ENCODE peak calls at places on chromosomes 4 and X, in ten cellular contexts. S, J, W, B, K, U, C, M, H and P are unnamed samples.
A peak's percentile ranks its signal among the peaks of the same experiment; 100 is the strongest.

GRCh38 chr4:2079006-2079405 is 19.9 kb downstream of the NAT8L start:
- DNase-seq in S (no peak), J (no peak), W (no peak), B (no peak), K (no peak), U (no peak), C (no peak), M (no peak), H (no peak), P (peak; percentile 34)

GRCh38 chrX:134025986-134026731 is 40.8 kb upstream of the GPC3 start:
- DNase-seq in S (no peak), J (no peak), W (no peak), B (peak; percentile 63), K (no peak), U (no peak), C (no peak), M (no peak), H (no peak), P (no peak)

GRCh38 chr4:91754716-91755115 is 549.0 kb upstream of the GRID2 start:
- DNase-seq in S (no peak), J (no peak), W (no peak), B (no peak), K (no peak), U (no peak), C (no peak), M (no peak), H (no peak), P (no peak)

GRCh38 chr4:78629991-78630541 is 78.5 kb downstream of the ANXA3 start:
- DNase-seq in S (no peak), J (peak; percentile 61), W (no peak), B (no peak), K (no peak), U (no peak), C (no peak), M (peak; percentile 51), H (no peak), P (no peak)

GRCh38 chr4:15738877-15739276 is 36.0 kb downstream of the BST1 start:
- DNase-seq in S (no peak), J (no peak), W (no peak), B (no peak), K (no peak), U (no peak), C (no peak), M (no peak), H (no peak), P (no peak)

GRCh38 chr4:8066336-8066931 is 92.2 kb downstream of the ABLIM2 start:
- DNase-seq in S (no peak), J (no peak), W (no peak), B (no peak), K (no peak), U (no peak), C (no peak), M (no peak), H (no peak), P (no peak)

GRCh38 chr4:114281561-114281960 is 302.1 kb upstream of the ARSJ start:
- DNase-seq in S (no peak), J (no peak), W (no peak), B (no peak), K (peak; percentile 71), U (no peak), C (no peak), M (no peak), H (no peak), P (no peak)

GRCh38 chrX:22803353-22803752 is 196.4 kb upstream of the DDX53 start:
- DNase-seq in S (no peak), J (no peak), W (no peak), B (no peak), K (no peak), U (no peak), C (no peak), M (no peak), H (no peak), P (no peak)

GRCh38 chr4:105619193-105619931 is 66.9 kb downstream of the ARHGEF38 start:
- DNase-seq in S (peak; percentile 51), J (peak; percentile 86), W (no peak), B (no peak), K (peak; percentile 15), U (no peak), C (peak; percentile 71), M (peak; percentile 77), H (no peak), P (peak; percentile 89)

GRCh38 chrX:24148535-24149345 is 789 bp upstream of the ZFX start:
- DNase-seq in S (peak; percentile 16), J (no peak), W (no peak), B (no peak), K (peak; percentile 42), U (no peak), C (no peak), M (no peak), H (peak; percentile 43), P (no peak)

GRCh38 chr4:187235456-187236170 is 512.0 kb upstream of the FAT1 start:
- DNase-seq in S (no peak), J (no peak), W (no peak), B (no peak), K (no peak), U (no peak), C (no peak), M (no peak), H (no peak), P (no peak)

GRCh38 chrX:136635235-136635634 is 12.7 kb upstream of the CD40LG start:
- DNase-seq in S (no peak), J (no peak), W (no peak), B (no peak), K (no peak), U (no peak), C (no peak), M (no peak), H (no peak), P (no peak)

GRCh38 chr4:47606482-47606881 is 121.4 kb downstream of the ATP10D start:
- DNase-seq in S (no peak), J (no peak), W (no peak), B (no peak), K (no peak), U (no peak), C (no peak), M (no peak), H (no peak), P (no peak)

DNA sequence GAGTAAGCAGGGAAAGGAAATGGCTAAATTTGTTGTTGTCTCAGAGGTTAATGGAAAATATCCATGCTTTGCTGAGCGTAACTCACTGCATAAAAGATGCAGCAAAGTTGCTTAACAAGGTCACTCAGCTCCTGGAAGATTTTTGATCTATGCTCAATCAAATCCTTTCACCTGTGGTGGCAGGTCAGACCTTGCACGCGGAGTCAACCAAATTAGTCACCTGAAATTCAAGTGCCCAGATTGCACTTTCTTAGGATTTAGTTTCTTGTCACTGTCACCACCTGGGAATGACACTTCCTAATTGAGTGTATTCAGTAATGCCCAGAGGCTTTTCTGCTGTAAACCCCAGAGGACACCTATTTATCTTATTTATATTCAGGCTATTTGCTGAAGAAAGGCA is 215.9 kb upstream of the SMIM31 start:
- DNase-seq in S (no peak), J (no peak), W (no peak), B (no peak), K (no peak), U (no peak), C (no peak), M (no peak), H (no peak), P (no peak)
- H3K27ac ChIP-seq in S (no peak overlapping the region), J (no peak overlapping the region), W (no peak overlapping the region), B (no peak overlapping the region), K (no peak overlapping the region), U (no peak overlapping the region), C (no peak overlapping the region), M (no peak overlapping the region), H (no peak overlapping the region), P (no peak overlapping the region)

DNA sequence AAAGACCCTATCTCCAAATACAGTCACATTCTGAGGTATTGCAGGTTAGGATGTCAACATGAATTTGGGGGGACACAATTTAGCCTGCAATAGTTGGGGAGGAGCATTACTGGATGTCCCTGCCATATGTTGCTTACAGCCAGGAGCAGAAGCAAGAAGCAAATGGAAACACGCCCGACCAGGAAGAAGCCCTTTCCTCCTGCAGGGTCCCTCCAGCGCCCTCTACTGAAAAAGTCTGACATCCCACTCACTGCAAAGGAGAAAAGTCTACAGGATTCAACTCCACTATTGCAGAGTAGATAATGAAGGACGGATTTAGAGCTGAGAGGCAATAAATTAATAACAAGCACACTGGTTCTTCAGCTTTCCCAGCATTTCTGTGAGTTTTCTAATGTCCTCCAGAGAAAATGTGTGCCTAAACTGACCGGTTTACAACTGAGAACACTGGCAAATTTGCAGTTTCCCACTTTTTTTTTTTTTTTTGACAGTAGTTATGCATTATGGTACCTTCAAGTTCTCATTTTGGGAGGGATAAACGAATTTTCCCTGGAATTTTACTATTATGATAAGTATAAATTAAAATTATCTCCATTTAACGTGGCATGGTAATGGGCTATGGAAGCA is 31.7 kb downstream of the COQ2 start:
- DNase-seq in S (peak; percentile 50), J (peak; percentile 69), W (peak; percentile 71), B (peak; percentile 90), K (peak; percentile 73), U (peak; percentile 20), C (no peak), M (peak; percentile 76), H (peak; percentile 86), P (no peak)
- H3K27ac ChIP-seq in S (no peak overlapping the region), J (no peak overlapping the region), W (no peak overlapping the region), B (no peak overlapping the region), K (no peak overlapping the region), U (no peak overlapping the region), C (no peak overlapping the region), M (no peak overlapping the region), H (no peak overlapping the region), P (no peak overlapping the region)

DNA sequence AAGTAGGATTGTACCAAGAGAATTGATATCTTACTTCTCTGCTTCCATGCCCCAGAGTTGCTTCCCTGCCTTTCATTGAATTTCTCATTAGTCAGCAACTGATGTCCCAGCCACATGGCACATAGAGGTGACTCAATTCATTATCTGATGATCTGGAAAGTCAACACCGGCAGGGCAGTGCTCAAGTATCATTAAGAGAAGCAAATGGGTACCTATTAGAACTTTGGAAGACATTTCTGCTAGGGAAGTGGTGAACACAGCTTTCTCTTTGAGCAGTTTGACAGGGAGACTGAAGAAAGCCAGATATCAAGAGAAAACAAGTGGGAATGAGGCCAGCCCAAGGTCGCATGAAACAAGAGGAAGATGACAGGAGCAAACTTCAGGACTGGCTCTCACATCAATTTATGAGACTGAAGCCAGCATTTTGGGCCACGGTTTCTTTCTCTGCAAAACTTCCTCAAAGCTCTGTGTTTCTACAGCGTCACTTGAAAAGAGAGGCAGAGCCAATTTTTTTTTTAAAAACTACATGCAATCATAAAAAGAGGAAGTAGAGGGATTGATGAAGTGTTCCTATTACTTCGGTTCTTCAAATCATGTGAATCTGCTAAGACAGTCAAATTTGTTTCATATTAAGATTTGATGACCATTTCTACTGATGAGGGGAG is 108.3 kb upstream of the RPS6KA3 start:
- DNase-seq in S (no peak), J (no peak), W (no peak), B (no peak), K (no peak), U (no peak), C (no peak), M (no peak), H (peak; percentile 0), P (no peak)
- H3K27ac ChIP-seq in S (no peak overlapping the region), J (no peak overlapping the region), W (no peak overlapping the region), B (no peak overlapping the region), K (no peak overlapping the region), U (no peak overlapping the region), C (peak overlapping the region; percentile 1), M (peak overlapping the region; percentile 82), H (no peak overlapping the region), P (peak overlapping the region; percentile 68)

DNA sequence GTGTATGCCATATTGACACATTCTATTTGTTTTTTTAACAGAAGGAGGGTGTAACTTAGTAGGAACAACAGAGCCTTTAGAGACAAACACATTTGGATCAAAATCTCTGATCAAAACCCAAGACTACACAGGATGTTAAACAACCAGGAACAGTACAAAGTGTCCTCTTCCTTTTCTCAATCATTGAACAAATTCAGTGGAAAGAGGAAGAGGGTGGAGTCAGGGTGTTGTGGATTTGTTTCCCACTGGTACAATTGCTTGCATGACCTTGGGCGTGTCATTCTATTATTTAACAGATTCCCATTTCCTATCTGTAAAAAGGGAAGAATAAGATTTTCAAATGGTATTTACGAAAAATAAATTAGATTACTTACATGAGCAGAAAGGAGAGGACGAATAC is 1162.8 kb upstream of the PRKX start:
- DNase-seq in S (no peak), J (no peak), W (no peak), B (no peak), K (no peak), U (no peak), C (no peak), M (no peak), H (no peak), P (no peak)
- H3K27ac ChIP-seq in S (no peak overlapping the region), J (no peak overlapping the region), W (no peak overlapping the region), B (no peak overlapping the region), K (no peak overlapping the region), U (no peak overlapping the region), C (no peak overlapping the region), M (no peak overlapping the region), H (no peak overlapping the region), P (no peak overlapping the region)